ENCODE peak calls at places on chromosomes 11 and 22, in four cellular contexts. I is HCT116, C is mesenchymal stem cell, B is left ventricle myocardium inferior. Y is an unnamed sample. For H3K9me3, the result is how much of the 10 kb centered on the place peaks cover.

GRCh38 chr11:86627776-86628455 is 44.5 kb downstream of the ME3 start:
- DNase-seq in I (no peak), C (no peak), B (peak), Y (no peak)

GRCh38 chr22:29739346-29739875 is 19.6 kb downstream of the CABP7 start:
- DNase-seq in I (no peak), C (no peak), B (no peak), Y (no peak)

GRCh38 chr22:24146791-24147353 is 34.4 kb upstream of the SUSD2 start:
- DNase-seq in I (no peak), C (peak), B (peak), Y (peak)

GRCh38 chr11:18615628-18616392 is 16.2 kb downstream of the MISFA start:
- DNase-seq in I (no peak), C (no peak), B (no peak), Y (no peak)

GRCh38 chr11:116716617-116717016 is 56.2 kb downstream of the BUD13 start:
- DNase-seq in I (no peak), C (no peak), B (no peak), Y (no peak)

GRCh38 chr11:107928767-107929507 is 689 bp downstream of the RAB39A start:
- DNase-seq in I (no peak), C (no peak), B (peak), Y (peak)

GRCh38 chr22:43209523-43209890 is 22.6 kb upstream of the TTLL12 start:
- DNase-seq in I (no peak), C (no peak), B (no peak), Y (no peak)

GRCh38 chr22:40190501-40190900 is 12.8 kb downstream of the TNRC6B start:
- DNase-seq in I (no peak), C (no peak), B (peak), Y (peak)

GRCh38 chr22:26713823-26714449 is 56.5 kb downstream of the MIAT start:
- DNase-seq in I (no peak), C (peak), B (no peak), Y (no peak)

GRCh38 chr11:44005076-44005800 is 42.5 kb upstream of the ACCSL start:
- DNase-seq in I (no peak), C (no peak), B (no peak), Y (no peak)

GRCh38 chr11:46827995-46828394 is 18.1 kb downstream of the CKAP5 start:
- DNase-seq in I (no peak), C (no peak), B (no peak), Y (no peak)

GRCh38 chr11:85889676-85890579 is 34.7 kb downstream of the CCDC83 start:
- DNase-seq in I (peak), C (peak), B (no peak), Y (no peak)

GRCh38 chr22:19806213-19807160 is 45.9 kb downstream of the TBX1 start:
- DNase-seq in I (peak), C (no peak), B (peak), Y (no peak)

GRCh38 chr11:73577496-73577917 is 20.4 kb downstream of the FAM168A start:
- DNase-seq in I (no peak), C (no peak), B (no peak), Y (no peak)

GRCh38 chr11:22304337-22304961 is 33.7 kb upstream of the SLC17A6 start:
- DNase-seq in I (peak), C (peak), B (no peak), Y (no peak)

GRCh38 chr11:125960771-125961170 is 14.9 kb downstream of the VSIG10L2 start:
- DNase-seq in I (no peak), C (no peak), B (no peak), Y (no peak)

GRCh38 chr22:42959472-42960145 is 55.3 kb downstream of the PACSIN2 start:
- DNase-seq in I (no peak), C (peak), B (peak), Y (peak)

GRCh38 chr11:80136991-80137390 is 696.2 kb upstream of the TENM4 start:
- DNase-seq in I (no peak), C (peak), B (no peak), Y (no peak)

GRCh38 chr22:43136255-43136654 is 6.9 kb downstream of the MCAT start:
- DNase-seq in I (no peak), C (peak), B (peak), Y (peak)

GRCh38 chr11:125364085-125364822 is 131.8 kb downstream of the FEZ1 start:
- DNase-seq in I (no peak), C (peak), B (no peak), Y (no peak)

GRCh38 chr11:100403817-100404216 is 283.3 kb upstream of the ARHGAP42 start:
- DNase-seq in I (no peak), C (peak), B (no peak), Y (no peak)

GRCh38 chr11:3080733-3081385 is 23.6 kb upstream of the CARS1 start:
- DNase-seq in I (no peak), C (no peak), B (no peak), Y (no peak)

GRCh38 chr11:5605849-5606248 is 9.4 kb downstream of the TRIM6 start:
- DNase-seq in I (no peak), C (peak), B (no peak), Y (no peak)

GRCh38 chr11:131664811-131665210 is 294.4 kb downstream of the NTM start:
- DNase-seq in I (no peak), C (no peak), B (no peak), Y (no peak)

GRCh38 chr22:41197808-41198585 is 7.1 kb upstream of the L3MBTL2 start:
- DNase-seq in I (no peak), C (peak), B (peak), Y (peak)

GRCh38 chr22:43884600-43885318 is 7.1 kb downstream of the PNPLA5 start:
- DNase-seq in I (no peak), C (peak), B (peak), Y (peak)

GRCh38 chr11:134252539-134253188 is 488 bp downstream of the THYN1 start:
- DNase-seq in I (no peak), C (no peak), B (no peak), Y (peak)

GRCh38 chr11:85991514-85991913 is 77.4 kb downstream of the PICALM start:
- DNase-seq in I (no peak), C (no peak), B (no peak), Y (no peak)

DNA sequence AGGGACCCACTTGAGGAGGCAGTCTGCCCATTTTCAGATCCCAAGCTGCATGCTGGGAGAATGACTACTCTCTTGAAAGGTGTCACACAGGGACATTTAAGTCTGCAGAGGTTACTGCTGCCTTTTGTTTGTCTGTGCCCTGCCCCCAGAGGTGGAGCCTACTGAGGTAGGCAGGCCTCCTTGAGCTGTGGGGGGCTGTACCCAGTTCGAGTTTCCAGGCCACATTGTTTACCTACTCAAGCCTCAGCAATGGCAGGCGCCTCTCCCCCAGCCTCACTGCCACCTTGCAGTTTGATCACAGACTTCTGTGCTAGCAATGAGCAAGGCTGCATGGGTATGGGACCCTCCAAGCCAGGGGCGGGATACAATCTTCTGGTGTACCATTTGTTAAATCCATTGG is 126.0 kb downstream of the OR4A5 start:
- DNase-seq in I (no peak), C (no peak), B (no peak), Y (no peak)
- H3K9me3 ChIP-seq in I (under half), C (under half), B (half or more), Y (half or more)

GRCh38 chr11:50182486-50182885 is 149.8 kb downstream of the OR4C45 start:
- DNase-seq in I (no peak), C (no peak), B (no peak), Y (no peak)
- H3K9me3 ChIP-seq in I (under half), C (under half), B (under half), Y (under half)

DNA sequence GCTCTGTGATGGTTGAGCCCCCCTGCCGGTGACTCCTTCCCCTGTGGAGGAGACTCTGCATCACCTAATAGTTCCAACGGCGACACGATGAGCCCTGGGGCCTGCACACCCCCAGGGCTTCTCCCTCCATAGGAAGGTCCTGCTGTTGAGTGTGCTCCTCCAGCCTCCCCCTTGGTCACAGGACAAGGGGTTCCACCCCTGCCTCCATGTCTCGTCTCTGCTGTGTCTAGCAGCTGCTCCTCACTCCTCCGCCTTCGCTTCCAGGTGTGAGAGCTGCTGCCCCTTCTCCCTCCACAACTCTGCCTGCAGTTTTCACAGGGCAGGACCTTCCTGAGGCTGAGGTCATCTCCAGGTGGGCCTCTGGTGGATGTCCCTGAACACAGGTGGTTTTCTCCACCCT is 1416.1 kb downstream of the TBC1D22A start:
- DNase-seq in I (no peak), C (no peak), B (no peak), Y (no peak)
- H3K9me3 ChIP-seq in I (under half), C (under half), B (under half), Y (under half)

GRCh38 chr11:60370252-60370810 is 8.0 kb upstream of the MS4A7 start:
- DNase-seq in I (no peak), C (no peak), B (no peak), Y (no peak)

GRCh38 chr11:60370811-60371297 is 7.5 kb upstream of the MS4A7 start:
- DNase-seq in I (no peak), C (peak), B (no peak), Y (no peak)

GRCh38 chr11:60372767-60373166 is 5.6 kb upstream of the MS4A7 start:
- DNase-seq in I (no peak), C (no peak), B (no peak), Y (no peak)

GRCh38 chr11:60367896-60368295 is 10.4 kb upstream of the MS4A7 start:
- DNase-seq in I (no peak), C (no peak), B (no peak), Y (no peak)

DNA sequence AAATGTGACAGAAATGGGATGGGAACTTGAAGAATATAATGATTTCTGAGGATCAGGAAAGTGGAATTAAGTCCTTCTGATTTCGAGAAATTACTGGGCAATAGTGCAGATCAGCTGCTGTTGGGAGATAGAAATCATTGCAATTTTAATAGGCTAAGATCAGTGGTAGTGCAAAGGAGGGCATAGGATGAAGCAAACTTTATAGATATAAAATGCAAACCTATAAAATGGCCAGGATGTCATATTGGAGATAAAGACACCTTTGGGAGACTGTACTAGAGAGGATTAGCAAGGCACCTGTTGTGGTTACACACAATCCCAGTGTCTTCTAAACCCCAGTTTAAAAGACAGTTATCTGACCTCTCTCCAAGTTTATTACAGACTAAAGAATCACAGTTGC is 6.5 kb upstream of the MS4A7 start:
- DNase-seq in I (no peak), C (no peak), B (no peak), Y (no peak)
- H3K9me3 ChIP-seq in I (under half), C (under half), B (under half), Y (under half)

DNA sequence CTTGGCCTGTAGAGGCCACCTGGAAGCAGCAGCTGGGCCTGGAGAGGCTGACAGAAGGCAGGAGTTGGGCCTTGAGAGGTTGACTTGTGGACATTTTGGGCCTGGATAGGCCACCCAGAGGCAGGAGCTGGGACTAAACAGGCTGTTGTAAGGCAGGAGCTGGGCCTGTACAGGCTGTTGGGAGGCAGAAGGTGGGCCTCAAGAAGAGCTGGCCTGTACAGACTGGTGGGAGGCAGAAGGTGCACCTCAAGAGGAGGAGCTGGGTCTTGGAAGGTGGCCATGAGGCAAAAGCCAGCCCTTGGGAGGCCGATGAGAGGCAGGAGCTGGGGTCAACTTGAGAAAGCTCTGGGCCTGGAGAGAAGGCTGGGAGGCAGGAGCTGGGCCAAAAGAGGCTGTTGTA is 45.3 kb downstream of the OR4C45 start:
- DNase-seq in I (no peak), C (no peak), B (no peak), Y (no peak)
- H3K9me3 ChIP-seq in I (under half), C (under half), B (under half), Y (under half)

GRCh38 chr22:49687786-49688515 is 139.7 kb downstream of the BRD1 start:
- DNase-seq in I (no peak), C (no peak), B (no peak), Y (no peak)

GRCh38 chr22:49686495-49687219 is 141.0 kb downstream of the BRD1 start:
- DNase-seq in I (no peak), C (no peak), B (no peak), Y (no peak)

GRCh38 chr22:49687333-49687732 is 140.3 kb downstream of the BRD1 start:
- DNase-seq in I (no peak), C (no peak), B (no peak), Y (no peak)

GRCh38 chr22:49685116-49685515 is 142.6 kb downstream of the BRD1 start:
- DNase-seq in I (no peak), C (no peak), B (no peak), Y (no peak)

DNA sequence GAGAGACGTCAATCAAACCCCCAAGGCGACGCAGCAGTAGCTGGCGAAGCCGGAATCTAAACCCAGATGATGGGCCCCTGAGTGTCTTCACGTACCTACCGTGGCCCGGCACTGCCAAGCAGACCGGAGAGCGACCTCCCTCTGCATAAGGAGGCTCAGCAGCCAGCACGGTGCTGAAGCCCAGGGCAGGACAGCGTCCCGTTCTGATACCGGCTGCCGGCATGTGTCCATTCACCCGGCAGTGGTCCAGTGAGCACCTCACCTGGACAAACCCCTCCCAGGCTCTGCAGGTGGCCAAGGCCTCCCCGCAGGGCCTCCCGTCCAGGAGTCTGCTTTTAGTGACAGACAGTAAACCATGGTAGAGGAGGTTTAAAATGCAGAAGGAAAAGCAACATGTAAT is 142.0 kb downstream of the BRD1 start:
- DNase-seq in I (no peak), C (no peak), B (no peak), Y (no peak)
- H3K9me3 ChIP-seq in I (under half), C (under half), B (under half), Y (under half)

DNA sequence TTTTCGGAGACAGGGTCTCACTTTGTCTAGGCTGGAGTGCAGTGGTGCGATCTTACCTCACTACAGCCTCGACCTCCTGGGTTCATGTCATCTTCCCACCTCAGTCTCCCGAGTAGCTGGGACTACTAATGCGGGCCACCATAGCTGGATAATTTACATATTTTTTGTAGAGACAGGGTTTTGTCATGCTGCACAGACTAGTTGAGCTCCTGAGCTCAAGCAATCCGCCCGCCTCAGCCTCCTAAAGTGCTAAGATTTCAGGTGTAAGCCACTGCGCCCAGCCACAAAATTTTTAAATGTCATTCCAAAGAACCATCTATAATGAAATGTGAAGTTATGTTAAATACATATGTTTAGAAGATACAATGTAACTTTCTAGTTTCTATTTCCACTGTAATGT is 4747.7 kb upstream of the OR11H1 start:
- DNase-seq in I (no peak), C (no peak), B (no peak), Y (no peak)
- H3K9me3 ChIP-seq in I (under half), C (under half), B (under half), Y (under half)

DNA sequence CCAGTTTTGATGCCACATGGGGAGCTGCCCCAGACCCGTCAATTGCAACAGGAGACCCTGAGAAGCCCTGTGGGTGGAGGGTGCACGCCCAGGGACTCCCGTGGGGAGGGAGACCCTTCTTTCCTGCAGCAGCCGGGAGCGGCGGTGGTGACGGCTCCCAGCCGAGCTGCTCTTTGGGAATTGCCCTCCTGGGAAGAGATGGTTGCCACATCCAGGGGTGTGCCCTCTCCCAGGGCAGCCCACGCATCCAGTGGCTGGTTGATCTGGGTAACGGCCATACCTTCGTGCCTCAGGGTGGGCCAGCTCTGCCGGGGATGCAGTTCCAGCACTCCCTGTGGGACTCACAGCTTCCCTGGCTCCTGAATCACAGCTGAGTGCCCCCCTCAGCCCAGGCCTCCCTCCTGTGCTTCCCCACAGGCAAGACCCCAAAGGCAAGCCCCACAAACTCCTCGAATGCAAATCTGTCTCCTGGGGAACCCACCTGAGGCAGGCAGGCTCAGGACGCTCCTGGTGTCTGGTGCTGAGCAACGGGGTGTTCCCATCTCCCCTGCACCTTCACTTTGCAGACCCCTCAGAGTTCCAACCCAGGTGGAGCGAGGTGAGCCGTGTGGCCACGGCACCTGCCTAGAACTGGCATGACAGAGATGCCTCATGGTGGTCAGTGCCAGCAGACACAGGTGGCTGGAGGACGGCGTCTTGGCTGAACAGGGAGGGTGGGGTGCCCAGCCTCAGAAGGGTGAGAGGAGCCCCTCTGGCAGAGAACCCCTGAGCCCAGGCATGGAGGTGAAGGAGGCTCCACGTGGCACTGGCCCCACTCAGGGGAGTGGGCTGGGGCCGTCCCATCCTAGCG is 1027.4 kb downstream of the BRD1 start:
- DNase-seq in I (no peak), C (no peak), B (no peak), Y (no peak)
- H3K9me3 ChIP-seq in I (under half), C (under half), B (under half), Y (under half)

Y was measured in heart right ventricle.